ENCODE peak calls at places on chromosome 20, in nine cellular contexts. I, G, X, V, Q, Y, O, W and T are unnamed samples.

GRCh38 chr20:3146732-3147341 is 12.8 kb downstream of the FASTKD5 start:
- DNase-seq in I (no peak), G (no peak), Y (no peak), W (peak), V (no peak), Q (no peak), O (no peak), X (no peak), T (no peak)

GRCh38 chr20:9270831-9271230 is 201.9 kb downstream of the PLCB4 start:
- DNase-seq in W (peak), X (no peak), O (no peak), Q (peak), G (no peak), I (no peak), V (peak), Y (no peak), T (no peak)

GRCh38 chr20:47703748-47704147 is 81.5 kb downstream of the SULF2 start:
- DNase-seq in Y (no peak), W (peak), X (no peak), Q (peak), I (no peak), G (no peak), V (no peak), O (no peak), T (no peak)

GRCh38 chr20:11497543-11497942 is 420.1 kb upstream of the BTBD3 start:
- DNase-seq in I (no peak), X (no peak), Q (no peak), G (no peak), O (no peak), V (no peak), W (no peak), Y (no peak), T (no peak)

GRCh38 chr20:63978319-63979220 is 872 bp downstream of the SAMD10 start:
- DNase-seq in O (peak), Y (no peak), G (peak), Q (no peak), I (no peak), X (peak), V (peak), W (peak), T (peak)

GRCh38 chr20:23061713-23062561 is 12.5 kb upstream of the THBD start:
- DNase-seq in W (peak), V (peak), Y (no peak), X (no peak), G (no peak), O (no peak), Q (peak), I (no peak), T (peak)

GRCh38 chr20:2873747-2874041 is 413 bp downstream of the PTPRA start:
- DNase-seq in V (peak), O (peak), W (peak), Q (no peak), G (peak), I (no peak), Y (no peak), X (peak), T (peak)

GRCh38 chr20:3727333-3728035 is 5.0 kb upstream of the HSPA12B start:
- DNase-seq in O (no peak), W (peak), X (no peak), Q (peak), G (peak), Y (no peak), I (no peak), V (peak), T (no peak)

GRCh38 chr20:47035191-47035590 is 140.5 kb downstream of the EYA2 start:
- DNase-seq in W (no peak), I (no peak), X (no peak), V (no peak), O (no peak), Q (no peak), Y (no peak), G (no peak), T (no peak)

GRCh38 chr20:1720226-1720625 is 62.6 kb upstream of the SIRPG start:
- DNase-seq in G (no peak), V (peak), W (no peak), I (no peak), O (peak), Y (no peak), Q (no peak), X (no peak), T (no peak)

GRCh38 chr20:60046436-60046835 is 88.2 kb downstream of the CDH26 start:
- DNase-seq in G (no peak), X (no peak), V (no peak), Q (no peak), O (no peak), Y (no peak), W (no peak), I (no peak), T (no peak)

GRCh38 chr20:51014797-51015722 is 7.8 kb downstream of the KCNG1 start:
- DNase-seq in O (no peak), Q (peak), I (no peak), Y (no peak), X (peak), V (peak), G (no peak), W (peak), T (peak)

GRCh38 chr20:17825949-17826843 is 126.4 kb downstream of the BANF2 start:
- DNase-seq in O (no peak), I (no peak), Y (no peak), G (no peak), Q (no peak), W (peak), X (peak), V (peak), T (no peak)

GRCh38 chr20:63496404-63497120 is 2.3 kb downstream of the EEF1A2 start:
- DNase-seq in G (peak), X (no peak), Q (no peak), O (no peak), Y (no peak), I (no peak), W (no peak), V (no peak), T (no peak)

GRCh38 chr20:37524221-37524700 is 3.2 kb downstream of the NNAT start:
- DNase-seq in O (no peak), Q (no peak), G (no peak), V (no peak), I (no peak), W (no peak), Y (no peak), X (no peak), T (no peak)

GRCh38 chr20:33014336-33015113 is 7.0 kb downstream of the BPIFB2 start:
- DNase-seq in G (no peak), O (no peak), X (no peak), Q (no peak), I (no peak), V (no peak), Y (no peak), W (no peak), T (no peak)

GRCh38 chr20:47708953-47709833 is 76.1 kb downstream of the SULF2 start:
- DNase-seq in O (no peak), G (no peak), V (no peak), Q (no peak), Y (no peak), W (no peak), X (no peak), I (no peak), T (no peak)

GRCh38 chr20:1858859-1859258 is 36.3 kb upstream of the SIRPA start:
- DNase-seq in W (peak), Q (peak), I (no peak), G (no peak), O (no peak), Y (no peak), V (no peak), X (no peak), T (no peak)

GRCh38 chr20:31907046-31907445 is 36.6 kb downstream of the TTLL9 start:
- DNase-seq in O (no peak), Y (no peak), X (no peak), W (no peak), G (no peak), V (no peak), Q (no peak), I (peak), T (no peak)

GRCh38 chr20:47038581-47039560 is 144.2 kb downstream of the EYA2 start:
- DNase-seq in Y (no peak), G (no peak), W (no peak), V (no peak), X (no peak), Q (no peak), O (no peak), I (no peak), T (no peak)

GRCh38 chr20:8355453-8355852 is 223.4 kb downstream of the PLCB1 start:
- DNase-seq in Q (no peak), Y (no peak), O (no peak), G (no peak), V (no peak), I (no peak), X (no peak), W (no peak), T (no peak)

GRCh38 chr20:35776513-35777101 is 4.8 kb downstream of the PHF20 start:
- DNase-seq in W (peak), Q (peak), Y (no peak), X (no peak), G (no peak), V (peak), I (peak), O (no peak), T (peak)

GRCh38 chr20:34624628-34625027 is 52.3 kb downstream of the PIGU start:
- DNase-seq in Q (no peak), I (no peak), X (no peak), Y (no peak), O (no peak), G (no peak), V (no peak), W (no peak), T (peak)

GRCh38 chr20:17875106-17875980 is 93.3 kb downstream of the SNX5 start:
- DNase-seq in I (peak), O (peak), W (peak), Q (peak), X (no peak), G (peak), V (peak), Y (no peak), T (peak)

GRCh38 chr20:45813489-45813888 is 1.0 kb downstream of the UBE2C start:
- DNase-seq in I (no peak), V (no peak), Y (no peak), X (no peak), G (no peak), O (no peak), W (no peak), Q (no peak), T (no peak)

GRCh38 chr20:35757098-35757705 is 14.6 kb upstream of the PHF20 start:
- DNase-seq in Q (no peak), Y (no peak), X (no peak), O (no peak), I (no peak), V (no peak), W (no peak), G (no peak), T (no peak)

GRCh38 chr20:59697082-59697481 is 92.7 kb downstream of the PHACTR3 start:
- DNase-seq in X (no peak), O (no peak), Y (no peak), W (no peak), G (no peak), V (no peak), Q (no peak), I (no peak), T (no peak)

GRCh38 chr20:50919567-50919966 is 11.7 kb downstream of the ADNP start:
- DNase-seq in I (no peak), Y (peak), Q (peak), G (peak), X (no peak), W (peak), O (peak), V (peak), T (peak)

GRCh38 chr20:1301031-1301529 is 27.9 kb downstream of the SDCBP2 start:
- DNase-seq in O (no peak), I (no peak), V (peak), X (peak), Y (no peak), Q (peak), W (peak), G (no peak), T (no peak)

GRCh38 chr20:9202440-9203080 is 133.7 kb downstream of the PLCB4 start:
- DNase-seq in Y (no peak), X (no peak), W (no peak), V (no peak), Q (no peak), G (no peak), I (no peak), O (no peak), T (no peak)

GRCh38 chr20:46148313-46149213 is 30.4 kb downstream of the CD40 start:
- DNase-seq in X (no peak), Q (no peak), Y (no peak), V (no peak), O (no peak), I (no peak), G (no peak), W (no peak), T (no peak)

GRCh38 chr20:53316221-53316937 is 277.3 kb downstream of the ZNF217 start:
- DNase-seq in Q (no peak), G (no peak), V (no peak), O (no peak), I (no peak), W (no peak), Y (no peak), X (no peak), T (no peak)

GRCh38 chr20:37239026-37239451 is 22.6 kb downstream of the GHRH start:
- DNase-seq in V (no peak), I (no peak), W (no peak), O (no peak), G (no peak), Q (peak), Y (no peak), X (no peak), T (no peak)

GRCh38 chr20:30611239-30611984 is 646.1 kb upstream of the DEFB115 start:
- DNase-seq in Y (no peak), V (no peak), Q (no peak), I (no peak), W (no peak), O (no peak), G (no peak), X (no peak), T (no peak)

GRCh38 chr20:49657118-49657901 is 56.4 kb downstream of the B4GALT5 start:
- DNase-seq in Q (peak), V (no peak), X (no peak), W (peak), Y (no peak), O (peak), I (no peak), G (no peak), T (no peak)

GRCh38 chr20:49659096-49659495 is 54.6 kb downstream of the B4GALT5 start:
- DNase-seq in I (no peak), Y (no peak), W (no peak), V (no peak), Q (no peak), G (no peak), O (no peak), X (no peak), T (no peak)

GRCh38 chr20:49660912-49661311 is 52.8 kb downstream of the B4GALT5 start:
- DNase-seq in Q (no peak), X (no peak), Y (no peak), V (no peak), G (no peak), O (no peak), W (no peak), I (no peak), T (no peak)

GRCh38 chr20:49656304-49656703 is 57.4 kb downstream of the B4GALT5 start:
- DNase-seq in Y (no peak), Q (no peak), V (peak), I (no peak), G (no peak), X (no peak), W (no peak), O (peak), T (peak)

GRCh38 chr20:49658508-49658907 is 55.2 kb downstream of the B4GALT5 start:
- DNase-seq in Y (no peak), V (no peak), O (no peak), X (no peak), W (no peak), G (no peak), Q (no peak), I (no peak), T (no peak)
- TF ChIP-seq CTCF in Y (no peak), V (no peak), O (no peak), X (no peak), W (no peak), G (no peak), Q (no peak), I (no peak), T (no peak)

GRCh38 chr20:19917110-19917509 is 100.1 kb upstream of the NAA20 start:
- DNase-seq in Q (no peak), Y (no peak), V (no peak), W (no peak), O (no peak), X (no peak), G (no peak), I (no peak), T (no peak)
- TF ChIP-seq CTCF in Q (no peak), Y (no peak), V (no peak), W (no peak), O (no peak), X (no peak), G (no peak), I (no peak), T (no peak)

DNA sequence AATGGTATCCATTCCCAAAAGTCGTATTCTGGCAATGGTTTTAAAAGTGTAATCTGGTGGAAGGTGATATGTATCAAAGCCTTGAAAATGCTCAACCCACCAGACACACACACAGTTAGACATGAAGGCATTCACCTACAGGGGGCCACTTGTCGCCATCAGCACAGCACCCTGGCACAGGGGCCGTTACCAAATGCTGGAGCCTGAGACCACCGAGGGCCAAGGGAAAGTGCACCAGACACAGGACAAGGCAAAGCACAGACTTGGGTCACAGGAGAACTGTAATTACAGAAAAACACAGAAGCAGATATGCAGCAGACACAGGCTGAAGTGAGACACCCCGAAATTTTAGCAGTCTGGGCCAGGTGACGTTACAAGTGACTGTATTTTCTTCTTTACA is 9.3 kb downstream of the TAF4 start:
- DNase-seq in W (no peak), X (no peak), Y (no peak), V (no peak), O (no peak), G (peak), I (no peak), Q (no peak), T (no peak)
- TF ChIP-seq CTCF in W (no peak), X (no peak), Y (no peak), V (no peak), O (no peak), G (no peak), I (no peak), Q (no peak), T (no peak)

GRCh38 chr20:39195495-39196129 is 233.5 kb downstream of the DHX35 start:
- DNase-seq in X (no peak), O (no peak), I (no peak), Y (no peak), W (no peak), V (no peak), Q (no peak), G (no peak), T (no peak)
- TF ChIP-seq CTCF in X (no peak), O (no peak), I (no peak), Y (no peak), W (no peak), V (no peak), Q (no peak), G (no peak), T (no peak)

DNA sequence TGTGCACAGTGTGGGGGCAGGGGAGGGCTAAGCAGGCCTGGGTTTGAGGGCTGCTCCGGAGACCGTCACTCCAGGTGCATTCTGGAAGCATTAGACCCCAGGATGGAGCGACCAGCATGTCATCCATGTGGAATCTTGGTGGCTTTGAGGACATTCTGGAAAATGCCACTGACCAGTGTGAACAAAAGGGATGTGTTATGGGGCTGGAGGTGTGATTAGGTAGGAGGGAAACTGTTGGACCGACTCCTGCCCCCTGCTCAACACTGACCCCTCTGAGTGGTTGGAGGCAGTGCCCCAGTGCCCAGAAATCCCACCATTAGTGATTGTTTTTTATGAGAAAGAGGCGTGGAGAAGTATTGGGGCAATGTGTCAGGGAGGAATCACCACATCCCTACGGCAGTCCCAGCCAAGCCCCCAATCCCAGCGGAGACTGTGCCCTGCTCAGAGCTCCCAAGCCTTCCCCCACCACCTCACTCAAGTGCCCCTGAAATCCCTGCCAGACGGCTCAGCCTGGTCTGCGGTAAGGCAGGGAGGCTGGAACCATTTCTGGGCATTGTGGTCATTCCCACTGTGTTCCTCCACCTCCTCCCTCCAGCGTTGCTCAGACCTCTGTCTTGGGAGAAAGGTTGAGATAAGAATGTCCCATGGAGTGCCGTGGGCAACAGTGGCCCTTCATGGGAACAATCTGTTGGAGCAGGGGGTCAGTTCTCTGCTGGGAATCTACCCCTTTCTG is 44.0 kb upstream of the TTPAL start:
- DNase-seq in I (no peak), Q (peak), X (no peak), Y (no peak), V (no peak), O (no peak), G (no peak), W (no peak), T (no peak)
- TF ChIP-seq CTCF in I (no peak), Q (no peak), X (no peak), Y (no peak), V (no peak), O (no peak), G (no peak), W (no peak), T (no peak)

GRCh38 chr20:52242237-52243230 is 51.0 kb upstream of the ZFP64 start:
- DNase-seq in G (no peak), O (no peak), V (peak), I (no peak), X (no peak), W (peak), Y (no peak), Q (peak), T (no peak)
- TF ChIP-seq CTCF in G (peak), O (peak), V (peak), I (peak), X (peak), W (peak), Y (peak), Q (peak), T (peak)

GRCh38 chr20:57692393-57692792 is 17.4 kb downstream of the PMEPA1 start:
- DNase-seq in I (no peak), Y (no peak), X (no peak), V (no peak), Q (no peak), W (no peak), O (no peak), G (no peak), T (no peak)

GRCh38 chr20:57693670-57694329 is 16.0 kb downstream of the PMEPA1 start:
- DNase-seq in X (no peak), Y (no peak), Q (no peak), G (no peak), I (no peak), V (no peak), W (no peak), O (no peak), T (no peak)

GRCh38 chr20:57695012-57695411 is 14.8 kb downstream of the PMEPA1 start:
- DNase-seq in W (no peak), O (peak), G (peak), Q (no peak), V (peak), Y (no peak), I (no peak), X (no peak), T (no peak)

GRCh38 chr20:57694481-57694880 is 15.3 kb downstream of the PMEPA1 start:
- DNase-seq in W (no peak), Q (no peak), G (no peak), Y (no peak), X (no peak), I (no peak), O (no peak), V (peak), T (no peak)

GRCh38 chr20:57693002-57693582 is 16.7 kb downstream of the PMEPA1 start:
- DNase-seq in Q (no peak), Y (no peak), I (no peak), W (no peak), O (no peak), X (no peak), V (peak), G (peak), T (peak)
- TF ChIP-seq CTCF in Q (no peak), Y (no peak), I (no peak), W (no peak), O (no peak), X (peak), V (peak), G (peak), T (no peak)

DNA sequence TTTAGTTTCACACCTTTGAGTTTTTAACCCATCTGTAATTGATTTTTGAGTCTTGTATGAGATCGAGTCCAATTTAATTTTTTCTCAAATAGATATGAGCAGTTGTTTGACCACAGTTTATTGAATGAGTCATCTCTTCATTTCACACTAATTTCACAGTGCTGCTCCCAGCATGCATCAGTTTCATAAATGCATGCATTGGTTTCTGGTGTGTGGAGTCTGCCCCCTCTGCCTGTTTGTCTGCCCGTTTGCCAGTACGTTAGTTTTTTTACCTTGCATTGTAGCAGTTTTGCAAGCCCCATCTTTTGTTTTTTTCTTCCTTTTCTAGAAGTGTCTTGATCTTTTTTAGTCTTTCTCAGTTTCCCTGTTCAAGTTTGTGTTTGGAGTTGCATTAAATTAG is 11.9 kb downstream of the SLX4IP start:
- DNase-seq in X (peak), Q (peak), W (peak), Y (no peak), V (peak), G (no peak), I (no peak), O (no peak), T (no peak)
- TF ChIP-seq CTCF in X (no peak), Q (no peak), W (no peak), Y (no peak), V (peak), G (no peak), I (no peak), O (no peak), T (no peak)